ENCODE peak calls at places on chromosomes 7 and 10, in four cellular contexts. P is MM.1S, Y is cardiac muscle cell, E is HFF-Myc. D is an unnamed sample.

GRCh38 chr7:141272417-141272816 is 198.6 kb downstream of the TMEM178B start:
- DNase-seq in P (no peak), Y (no peak), E (no peak), D (no peak)

GRCh38 chr7:23373151-23374004 is 74.2 kb downstream of the MALSU1 start:
- DNase-seq in P (peak; percentile 63), Y (peak; percentile 23), E (peak; percentile 37), D (peak; percentile 75)

GRCh38 chr7:155942226-155942950 is 130.1 kb upstream of the SHH start:
- DNase-seq in P (no peak), Y (no peak), E (no peak), D (no peak)

GRCh38 chr7:45084336-45084735 is 4.4 kb downstream of the NACAD start:
- DNase-seq in P (no peak), Y (no peak), E (no peak), D (no peak)

GRCh38 chr10:22986771-22987542 is 59.1 kb downstream of the ARMC3 start:
- DNase-seq in P (peak; percentile 32), Y (peak; percentile 67), E (no peak), D (peak; percentile 16)

GRCh38 chr10:79189853-79190435 is 121.2 kb downstream of the ZMIZ1 start:
- DNase-seq in P (no peak), Y (no peak), E (no peak), D (no peak)

GRCh38 chr10:52409195-52409594 is 95.1 kb downstream of the DKK1 start:
- DNase-seq in P (no peak), Y (no peak), E (no peak), D (no peak)

GRCh38 chr10:93835770-93836169 is 58.0 kb upstream of the SLC35G1 start:
- DNase-seq in P (no peak), Y (no peak), E (no peak), D (no peak)

GRCh38 chr10:126749030-126749655 is 78.7 kb upstream of the C10orf90 start:
- DNase-seq in P (peak; percentile 58), Y (peak; percentile 86), E (peak; percentile 47), D (peak; percentile 1)

GRCh38 chr10:130137077-130137448 is 872 bp downstream of the GLRX3 start:
- DNase-seq in P (no peak), Y (peak; percentile 46), E (no peak), D (no peak)

GRCh38 chr7:100602889-100603696 is 930 bp downstream of the PCOLCE start:
- DNase-seq in P (no peak), Y (peak; percentile 90), E (peak; percentile 78), D (no peak)

GRCh38 chr10:95741807-95742528 is 14.0 kb upstream of the ENTPD1 start:
- DNase-seq in P (no peak), Y (peak; percentile 91), E (no peak), D (peak; percentile 49)

GRCh38 chr10:96266118-96266770 is 5.1 kb downstream of the BLNK start:
- DNase-seq in P (no peak), Y (no peak), E (no peak), D (no peak)

GRCh38 chr7:92614586-92615237 is 24.5 kb upstream of the FAM133B start:
- DNase-seq in P (no peak), Y (peak; percentile 53), E (no peak), D (no peak)

GRCh38 chr10:1358860-1359598 is 302.8 kb downstream of the WDR37 start:
- DNase-seq in P (no peak), Y (no peak), E (no peak), D (no peak)

GRCh38 chr10:43230101-43230908 is 36.6 kb downstream of the RASGEF1A start:
- DNase-seq in P (no peak), Y (no peak), E (no peak), D (no peak)

GRCh38 chr7:151392426-151392825 is 17.4 kb downstream of the WDR86 start:
- DNase-seq in P (no peak), Y (no peak), E (no peak), D (no peak)

GRCh38 chr10:12484945-12485805 is 135.8 kb downstream of the CAMK1D start:
- DNase-seq in P (peak; percentile 75), Y (peak; percentile 17), E (no peak), D (peak; percentile 52)

GRCh38 chr7:66283003-66283920 is 78.1 kb downstream of the TPST1 start:
- DNase-seq in P (no peak), Y (peak; percentile 75), E (no peak), D (no peak)

GRCh38 chr7:66950763-66951162 is 29.7 kb downstream of the TMEM248 start:
- DNase-seq in P (no peak), Y (peak; percentile 12), E (no peak), D (no peak)

GRCh38 chr7:157807510-157807909 is 470.7 kb downstream of the DNAJB6 start:
- DNase-seq in P (no peak), Y (no peak), E (no peak), D (no peak)

GRCh38 chr7:73721237-73721848 is 1.9 kb upstream of the STX1A start:
- DNase-seq in P (no peak), Y (no peak), E (no peak), D (no peak)

GRCh38 chr7:87474533-87475358 is 734 bp downstream of the ABCB4 start:
- DNase-seq in P (no peak), Y (peak; percentile 2), E (no peak), D (peak; percentile 77)

DNA sequence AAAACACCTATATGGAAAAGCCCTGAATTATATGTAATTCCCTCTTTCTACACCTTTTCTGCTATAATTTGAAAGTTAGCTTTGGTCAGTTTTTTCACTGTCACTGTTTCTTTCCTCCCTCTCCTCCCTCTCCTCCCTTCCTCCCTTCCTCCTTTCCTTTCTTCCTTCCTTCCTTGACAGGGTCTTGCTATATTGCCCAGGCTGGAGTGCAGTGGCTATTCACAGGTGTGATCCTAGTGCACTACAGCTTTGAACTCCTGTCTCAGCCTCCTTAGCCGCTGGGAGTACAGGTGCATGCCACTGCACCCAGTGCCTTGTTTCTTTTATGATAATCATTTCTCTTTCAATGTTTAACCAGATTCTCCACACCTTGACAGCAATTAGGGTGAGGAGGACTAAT is 22.1 kb upstream of the UMAD1 start:
- DNase-seq in P (no peak), Y (no peak), E (no peak), D (no peak)
- TF ChIP-seq CTCF in P (no peak), Y (no peak), E (no peak), D (no peak)

DNA sequence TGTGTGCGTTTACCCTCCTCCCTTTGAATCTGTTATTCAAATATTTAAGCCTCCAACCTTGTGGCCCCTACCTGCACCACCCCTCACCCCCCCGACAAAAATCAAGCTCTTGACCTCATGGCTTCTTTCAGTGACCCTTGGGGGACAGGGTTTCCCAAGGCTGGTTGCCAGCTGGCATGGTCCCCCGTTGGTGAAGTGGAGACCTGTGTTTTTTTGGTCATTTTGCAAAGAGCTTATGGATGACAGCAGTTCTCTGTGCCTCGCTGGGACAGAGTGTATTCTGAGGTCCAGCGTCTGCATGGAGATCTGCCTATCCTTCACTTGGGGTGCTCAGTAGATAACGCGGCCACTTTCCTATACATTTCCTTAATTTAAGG is 111.0 kb downstream of the TCF7L2 start:
- DNase-seq in P (no peak), Y (no peak), E (no peak), D (no peak)
- H3K4me3 ChIP-seq in P (no peak overlapping the region), Y (no peak overlapping the region), E (no peak overlapping the region), D (no peak overlapping the region)

GRCh38 chr10:116691079-116691398 is 51.3 kb downstream of the HSPA12A start:
- DNase-seq in P (no peak), Y (no peak), E (no peak), D (no peak)

GRCh38 chr10:116689744-116690143 is 52.6 kb downstream of the HSPA12A start:
- DNase-seq in P (no peak), Y (no peak), E (no peak), D (no peak)

GRCh38 chr10:116691544-116692126 is 50.7 kb downstream of the HSPA12A start:
- DNase-seq in P (no peak), Y (peak; percentile 7), E (no peak), D (no peak)

GRCh38 chr10:116689096-116689495 is 53.3 kb downstream of the HSPA12A start:
- DNase-seq in P (no peak), Y (no peak), E (no peak), D (no peak)

DNA sequence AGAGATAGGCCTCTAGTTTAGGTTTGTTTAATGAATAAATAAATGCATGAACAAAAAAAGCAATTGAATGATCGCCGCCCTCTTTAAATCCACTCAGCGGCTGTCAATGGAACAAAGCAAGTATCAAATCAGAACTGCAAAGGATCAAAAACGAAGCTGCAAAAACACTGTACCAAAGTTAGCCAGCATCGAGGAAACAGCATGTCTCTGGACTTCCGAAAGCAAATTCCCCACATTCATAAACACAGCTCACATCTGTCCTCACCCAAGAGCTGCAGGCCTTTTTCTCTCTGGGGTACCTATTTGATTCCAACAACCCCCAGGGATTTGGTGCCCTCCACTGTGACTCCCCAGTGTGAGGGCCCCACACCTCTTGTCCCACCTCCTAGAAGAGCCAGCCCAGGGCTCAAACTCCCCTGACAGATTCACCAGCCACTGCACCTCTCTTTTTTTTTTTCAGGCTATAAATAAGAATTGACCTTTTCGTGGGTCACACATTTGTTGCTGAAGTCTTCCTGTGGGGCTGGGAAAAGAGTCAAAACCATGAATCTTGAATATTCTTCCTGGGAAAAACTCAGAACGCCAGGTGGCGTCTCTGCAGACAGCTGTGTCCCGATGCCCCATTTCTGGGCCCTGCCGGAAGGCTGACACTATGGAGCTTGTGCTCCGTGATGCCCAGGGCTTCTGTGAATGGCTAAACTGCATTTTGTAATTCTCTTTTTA is 51.8 kb downstream of the HSPA12A start:
- DNase-seq in P (no peak), Y (peak; percentile 38), E (no peak), D (no peak)
- TF ChIP-seq CTCF in P (no peak), Y (peak; percentile 31), E (no peak), D (no peak)

GRCh38 chr7:1503390-1503789 is 799 bp downstream of the INTS1 start:
- DNase-seq in P (no peak), Y (no peak), E (no peak), D (peak; percentile 15)

GRCh38 chr7:1502845-1503244 is 1.3 kb downstream of the INTS1 start:
- DNase-seq in P (no peak), Y (no peak), E (no peak), D (no peak)

GRCh38 chr7:1508277-1508758 is 4.1 kb upstream of the INTS1 start:
- DNase-seq in P (peak; percentile 24), Y (no peak), E (no peak), D (peak; percentile 15)

GRCh38 chr7:1503816-1504775 is at the start of gene INTS1:
- DNase-seq in P (peak; percentile 93), Y (peak; percentile 91), E (peak; percentile 45), D (peak; percentile 91)

DNA sequence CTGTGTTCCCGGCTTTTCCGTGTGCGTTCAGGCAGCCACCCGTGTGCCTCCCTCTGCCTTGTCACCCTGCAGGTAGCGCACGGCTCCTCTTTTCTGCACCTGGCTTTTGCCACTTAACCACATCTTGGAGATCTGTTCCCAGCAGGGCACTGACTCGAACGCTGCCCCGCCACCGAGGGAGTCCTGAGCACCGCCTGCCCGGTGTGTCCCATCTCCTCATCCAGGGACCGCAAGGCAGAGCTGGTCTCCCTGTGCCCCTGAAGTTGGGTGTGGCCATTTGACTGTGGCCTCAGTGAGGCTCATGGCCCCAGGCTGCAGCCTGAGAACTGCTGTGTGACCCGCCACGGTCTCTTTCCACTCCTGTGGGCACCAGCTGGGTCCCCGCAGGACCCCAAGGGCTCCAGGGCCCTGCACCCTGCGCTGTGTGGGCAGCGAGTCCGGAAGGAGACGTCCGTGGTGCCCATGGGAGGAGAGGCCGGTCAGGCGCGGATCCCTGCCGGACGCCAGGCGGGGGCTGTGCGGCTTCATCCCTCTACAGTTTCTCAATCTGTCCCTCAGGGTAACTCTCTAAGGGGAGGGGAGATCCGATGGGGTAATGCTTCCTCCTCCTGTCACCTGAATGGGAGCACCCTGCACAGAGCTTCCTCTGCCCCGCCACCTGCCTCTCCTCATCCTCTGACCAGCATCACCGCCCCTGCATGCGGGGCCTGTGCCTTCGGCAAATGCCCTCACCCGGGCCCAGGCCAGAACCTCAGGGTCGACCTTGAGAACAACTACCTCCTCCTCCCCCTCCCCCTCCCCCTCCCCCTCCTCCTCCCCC is 1.8 kb upstream of the INTS1 start:
- DNase-seq in P (no peak), Y (no peak), E (no peak), D (peak; percentile 52)
- H3K4me3 ChIP-seq in P (no peak overlapping the region), Y (no peak overlapping the region), E (no peak overlapping the region), D (peak overlapping the region; percentile 6)

GRCh38 chr7:29309041-29309860 is 114.7 kb downstream of the CHN2 start:
- DNase-seq in P (no peak), Y (peak; percentile 13), E (no peak), D (no peak)
- TF ChIP-seq CTCF in P (no peak), Y (peak; percentile 33), E (peak; percentile 14), D (no peak)

D was measured in GM06990.